ENCODE peak calls at places on chromosomes 13 and 19, in six cellular contexts. A is IMR-90, U is transverse colon, J is endothelial cell of umbilical vein, Y is Peyer's patch, L is prostate gland. T is an unnamed sample. For H3K4me1, the result is how much of the 10 kb centered on the place peaks cover.

GRCh38 chr13:66635526-66635925 is 594.6 kb downstream of the PCDH9 start:
- DNase-seq in A (peak), U (no peak), J (peak), Y (no peak), L (no peak), T (no peak)

GRCh38 chr19:29439688-29440550 is 85.9 kb upstream of the VSTM2B start:
- DNase-seq in A (no peak), U (no peak), J (no peak), Y (no peak), L (no peak), T (peak)

GRCh38 chr19:34960103-34960805 is 3.8 kb downstream of the ZNF792 start:
- DNase-seq in A (peak), U (no peak), J (no peak), Y (no peak), L (no peak), T (no peak)

GRCh38 chr19:33133438-33134031 is 1.6 kb downstream of the WDR88 start:
- DNase-seq in A (no peak), U (no peak), J (peak), Y (no peak), L (no peak), T (no peak)

GRCh38 chr19:30682576-30683536 is 310.7 kb downstream of the ZNF536 start:
- DNase-seq in A (peak), U (peak), J (peak), Y (peak), L (peak), T (peak)

GRCh38 chr19:44050740-44051653 is 839 bp upstream of the ZNF223 start:
- DNase-seq in A (no peak), U (peak), J (no peak), Y (no peak), L (no peak), T (peak)

GRCh38 chr19:35986664-35987570 is 8.1 kb upstream of the SDHAF1 start:
- DNase-seq in A (no peak), U (peak), J (no peak), Y (peak), L (no peak), T (peak)

GRCh38 chr19:9865732-9866627 is 30.9 kb downstream of the PIN1 start:
- DNase-seq in A (no peak), U (no peak), J (no peak), Y (peak), L (no peak), T (peak)

GRCh38 chr19:45322311-45322710 is 364 bp downstream of the CKM start:
- DNase-seq in A (no peak), U (no peak), J (no peak), Y (no peak), L (no peak), T (no peak)

GRCh38 chr19:710767-711166 is 2.0 kb downstream of the PALM start:
- DNase-seq in A (no peak), U (no peak), J (no peak), Y (no peak), L (no peak), T (no peak)

GRCh38 chr13:95239293-95239692 is 62.0 kb downstream of the ABCC4 start:
- DNase-seq in A (peak), U (no peak), J (no peak), Y (no peak), L (no peak), T (no peak)

GRCh38 chr19:19591133-19591825 is 27.2 kb downstream of the PBX4 start:
- DNase-seq in A (peak), U (peak), J (no peak), Y (peak), L (peak), T (no peak)

GRCh38 chr13:80945328-80945727 is 604.4 kb upstream of the SPRY2 start:
- DNase-seq in A (no peak), U (no peak), J (no peak), Y (no peak), L (no peak), T (no peak)

GRCh38 chr13:37884026-37884425 is 14.5 kb upstream of the TRPC4 start:
- DNase-seq in A (no peak), U (no peak), J (no peak), Y (no peak), L (no peak), T (no peak)

GRCh38 chr19:2488405-2488941 is 12.5 kb downstream of the GADD45B start:
- DNase-seq in A (no peak), U (peak), J (no peak), Y (no peak), L (no peak), T (no peak)

GRCh38 chr13:46288570-46289259 is 77.0 kb downstream of the LRRC63 start:
- DNase-seq in A (peak), U (no peak), J (peak), Y (no peak), L (peak), T (no peak)

GRCh38 chr19:3699071-3699740 is 1.1 kb downstream of the PIP5K1C start:
- DNase-seq in A (peak), U (peak), J (peak), Y (no peak), L (no peak), T (peak)

GRCh38 chr13:99542788-99543406 is 41.6 kb downstream of the TM9SF2 start:
- DNase-seq in A (no peak), U (peak), J (peak), Y (peak), L (no peak), T (no peak)

GRCh38 chr19:14149011-14149410 is 12.6 kb upstream of the ASF1B start:
- DNase-seq in A (no peak), U (no peak), J (no peak), Y (no peak), L (no peak), T (no peak)

GRCh38 chr19:58518261-58519086 is 1.1 kb downstream of the ZBTB45 start:
- DNase-seq in A (no peak), U (peak), J (no peak), Y (no peak), L (no peak), T (no peak)

GRCh38 chr13:60267498-60268202 is 103.9 kb upstream of the DIAPH3 start:
- DNase-seq in A (no peak), U (peak), J (peak), Y (peak), L (peak), T (peak)

GRCh38 chr13:20525144-20525600 is 485 bp downstream of the CRYL1 start:
- DNase-seq in A (no peak), U (peak), J (peak), Y (peak), L (peak), T (peak)

GRCh38 chr19:55652311-55653078 is 2.3 kb upstream of the U2AF2 start:
- DNase-seq in A (no peak), U (no peak), J (no peak), Y (no peak), L (no peak), T (no peak)

GRCh38 chr19:55654323-55654832 is 457 bp upstream of the U2AF2 start:
- DNase-seq in A (peak), U (peak), J (peak), Y (peak), L (peak), T (peak)

GRCh38 chr19:55655648-55656040 is 809 bp downstream of the U2AF2 start:
- DNase-seq in A (no peak), U (no peak), J (no peak), Y (no peak), L (no peak), T (no peak)

GRCh38 chr19:55654833-55655647 is at the start of gene U2AF2:
- DNase-seq in A (peak), U (peak), J (peak), Y (peak), L (peak), T (peak)

GRCh38 chr19:55653651-55654322 is 1.0 kb upstream of the U2AF2 start:
- DNase-seq in A (peak), U (peak), J (peak), Y (peak), L (peak), T (peak)
- TF ChIP-seq POLR2A in A (peak), U (peak), J (peak), Y (peak), L (peak), T (peak)

DNA sequence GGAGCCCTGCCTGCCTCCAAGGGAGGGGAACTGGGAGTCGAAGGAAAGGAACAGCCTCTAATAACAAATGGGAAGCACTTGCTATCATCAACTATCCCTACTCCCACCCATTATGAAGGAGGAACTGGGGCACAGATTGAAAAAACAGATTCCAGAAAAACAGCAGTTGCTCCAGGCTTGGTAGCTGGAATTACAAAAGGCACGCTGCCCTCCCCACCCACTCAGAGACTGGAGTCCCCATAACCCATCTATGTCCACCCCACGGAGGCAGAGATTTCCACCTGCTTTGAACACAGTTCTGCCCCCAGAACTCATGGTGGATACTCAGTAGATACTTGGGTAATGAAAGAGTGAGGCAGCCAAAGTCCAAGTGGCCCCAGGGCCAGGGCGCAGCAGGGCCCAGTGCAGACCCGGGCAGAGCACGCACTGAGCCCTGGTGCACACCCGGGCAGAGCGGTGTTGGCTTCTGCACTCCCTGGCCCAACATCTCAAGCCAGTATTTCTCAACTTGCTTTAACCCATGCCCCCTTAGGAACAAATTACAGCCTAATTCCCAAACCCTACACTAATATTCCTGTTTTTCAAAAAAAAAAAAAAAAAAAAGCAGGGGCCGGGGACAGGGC is 19.1 kb upstream of the CCNP start:
- DNase-seq in A (no peak), U (no peak), J (no peak), Y (no peak), L (no peak), T (no peak)
- H3K4me1 ChIP-seq in A (under half), U (under half), J (under half), Y (under half), L (under half), T (under half)

GRCh38 chr19:7535035-7535992 is at the start of gene PNPLA6:
- DNase-seq in A (peak), U (peak), J (peak), Y (peak), L (peak), T (peak)
- TF ChIP-seq POLR2A in A (no peak), U (peak), J (peak), Y (peak), L (peak), T (peak)

DNA sequence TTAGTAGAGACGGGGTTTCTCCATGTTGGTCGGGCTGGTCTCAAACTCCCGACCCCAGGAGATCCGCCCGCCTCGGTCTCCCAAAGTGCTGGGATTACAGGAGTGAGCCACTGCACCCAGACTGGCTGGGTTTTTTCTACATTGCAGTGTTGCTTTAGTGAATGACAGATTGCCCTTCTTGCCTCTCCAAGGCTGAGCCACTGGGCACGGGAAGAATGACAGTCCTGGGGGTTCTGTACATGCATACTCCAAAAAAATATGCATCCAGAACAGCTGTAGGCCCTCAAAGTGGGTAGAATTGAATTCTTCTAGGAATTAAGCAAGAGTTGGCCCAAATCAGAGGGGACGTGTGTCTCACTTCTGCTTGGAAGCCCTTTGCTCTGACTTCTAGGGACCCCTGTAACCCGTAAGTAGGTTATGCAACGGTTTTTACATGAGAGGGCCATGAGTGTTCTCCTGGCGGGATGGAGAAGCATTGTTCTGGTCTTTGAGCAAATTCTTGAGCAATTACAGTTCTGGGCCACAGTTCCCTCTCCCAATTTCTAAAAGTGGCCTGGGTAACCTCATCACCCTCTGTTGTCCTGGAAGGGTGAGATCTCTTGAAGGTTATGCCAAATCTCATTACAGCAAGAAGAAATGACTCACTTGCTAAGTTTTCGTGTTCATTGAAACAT is 3.6 kb downstream of the ACTN4 start:
- DNase-seq in A (peak), U (no peak), J (peak), Y (no peak), L (no peak), T (no peak)
- H3K4me1 ChIP-seq in A (under half), U (half or more), J (half or more), Y (under half), L (under half), T (half or more)

GRCh38 chr19:12722566-12723382 is 958 bp downstream of the TNPO2 start:
- DNase-seq in A (peak), U (peak), J (peak), Y (peak), L (peak), T (peak)
- TF ChIP-seq POLR2A in A (peak), U (peak), J (peak), Y (peak), L (no peak), T (no peak)

T was measured in testis.